ENCODE peak calls at places on chromosomes 6 and 20, in nine cellular contexts. One of them, this sample, is unnamed.

GRCh38 chr6:127118505-127119360 is at the start of gene RSPO3:
- DNase-seq in amniotic stem cell: no peak
- DNase-seq in stimulated activated naive CD8-positive, alpha-beta T cell treated with anti-CD3 and anti-CD28 coated beads, Interleukin-15, Interleukin-2, amounts not matched to agents 100 U/mL and 50 U/mL, for 24 hours: peak; percentile 21
- DNase-seq in COLO829: no peak
- DNase-seq in GDM1: no peak
- DNase-seq in brain microvascular endothelial cell: peak; percentile 21
- DNase-seq in H7: no peak
- DNase-seq in stomach: peak; percentile 25
- DNase-seq in neural progenitor cell: peak; percentile 63
- DNase-seq in this sample: peak; percentile 16

GRCh38 chr6:37668251-37668650 is 29.4 kb downstream of the MDGA1 start:
- DNase-seq in amniotic stem cell: no peak
- DNase-seq in stimulated activated naive CD8-positive, alpha-beta T cell treated with anti-CD3 and anti-CD28 coated beads, Interleukin-15, Interleukin-2, amounts not matched to agents 100 U/mL and 50 U/mL, for 24 hours: no peak
- DNase-seq in COLO829: no peak
- DNase-seq in GDM1: no peak
- DNase-seq in brain microvascular endothelial cell: no peak
- DNase-seq in H7: no peak
- DNase-seq in stomach: no peak
- DNase-seq in neural progenitor cell: no peak
- DNase-seq in this sample: no peak

GRCh38 chr6:4224082-4224978 is 89.0 kb upstream of the ECI2 start:
- DNase-seq in amniotic stem cell: no peak
- DNase-seq in stimulated activated naive CD8-positive, alpha-beta T cell treated with anti-CD3 and anti-CD28 coated beads, Interleukin-15, Interleukin-2, amounts not matched to agents 100 U/mL and 50 U/mL, for 24 hours: no peak
- DNase-seq in COLO829: no peak
- DNase-seq in GDM1: no peak
- DNase-seq in brain microvascular endothelial cell: peak; percentile 71
- DNase-seq in H7: no peak
- DNase-seq in stomach: no peak
- DNase-seq in neural progenitor cell: no peak
- DNase-seq in this sample: no peak

GRCh38 chr6:5529015-5529414 is 267.7 kb downstream of the FARS2 start:
- DNase-seq in amniotic stem cell: no peak
- DNase-seq in stimulated activated naive CD8-positive, alpha-beta T cell treated with anti-CD3 and anti-CD28 coated beads, Interleukin-15, Interleukin-2, amounts not matched to agents 100 U/mL and 50 U/mL, for 24 hours: no peak
- DNase-seq in COLO829: no peak
- DNase-seq in GDM1: no peak
- DNase-seq in brain microvascular endothelial cell: no peak
- DNase-seq in H7: no peak
- DNase-seq in stomach: no peak
- DNase-seq in neural progenitor cell: no peak
- DNase-seq in this sample: no peak

GRCh38 chr6:165146456-165146855 is 162.9 kb downstream of the C6orf118 start:
- DNase-seq in amniotic stem cell: no peak
- DNase-seq in stimulated activated naive CD8-positive, alpha-beta T cell treated with anti-CD3 and anti-CD28 coated beads, Interleukin-15, Interleukin-2, amounts not matched to agents 100 U/mL and 50 U/mL, for 24 hours: no peak
- DNase-seq in COLO829: peak; percentile 94
- DNase-seq in GDM1: no peak
- DNase-seq in brain microvascular endothelial cell: no peak
- DNase-seq in H7: no peak
- DNase-seq in stomach: no peak
- DNase-seq in neural progenitor cell: peak; percentile 12
- DNase-seq in this sample: no peak

GRCh38 chr6:52820198-52820597 is 16.6 kb upstream of the GSTA1 start:
- DNase-seq in amniotic stem cell: no peak
- DNase-seq in stimulated activated naive CD8-positive, alpha-beta T cell treated with anti-CD3 and anti-CD28 coated beads, Interleukin-15, Interleukin-2, amounts not matched to agents 100 U/mL and 50 U/mL, for 24 hours: no peak
- DNase-seq in COLO829: no peak
- DNase-seq in GDM1: no peak
- DNase-seq in brain microvascular endothelial cell: no peak
- DNase-seq in H7: no peak
- DNase-seq in stomach: no peak
- DNase-seq in neural progenitor cell: no peak
- DNase-seq in this sample: no peak

GRCh38 chr6:44133003-44133931 is 5.9 kb downstream of the TMEM63B start:
- DNase-seq in amniotic stem cell: peak; percentile 21
- DNase-seq in stimulated activated naive CD8-positive, alpha-beta T cell treated with anti-CD3 and anti-CD28 coated beads, Interleukin-15, Interleukin-2, amounts not matched to agents 100 U/mL and 50 U/mL, for 24 hours: no peak
- DNase-seq in COLO829: peak; percentile 61
- DNase-seq in GDM1: no peak
- DNase-seq in brain microvascular endothelial cell: no peak
- DNase-seq in H7: peak; percentile 84
- DNase-seq in stomach: peak; percentile 64
- DNase-seq in neural progenitor cell: peak; percentile 71
- DNase-seq in this sample: no peak

GRCh38 chr20:62776692-62777527 is 19.4 kb upstream of the MRGBP start:
- DNase-seq in amniotic stem cell: no peak
- DNase-seq in stimulated activated naive CD8-positive, alpha-beta T cell treated with anti-CD3 and anti-CD28 coated beads, Interleukin-15, Interleukin-2, amounts not matched to agents 100 U/mL and 50 U/mL, for 24 hours: peak; percentile 66
- DNase-seq in COLO829: peak; percentile 69
- DNase-seq in GDM1: no peak
- DNase-seq in brain microvascular endothelial cell: no peak
- DNase-seq in H7: peak; percentile 86
- DNase-seq in stomach: peak; percentile 60
- DNase-seq in neural progenitor cell: no peak
- DNase-seq in this sample: no peak

GRCh38 chr6:50124572-50124971 is 74.8 kb upstream of the DEFB112 start:
- DNase-seq in amniotic stem cell: no peak
- DNase-seq in stimulated activated naive CD8-positive, alpha-beta T cell treated with anti-CD3 and anti-CD28 coated beads, Interleukin-15, Interleukin-2, amounts not matched to agents 100 U/mL and 50 U/mL, for 24 hours: no peak
- DNase-seq in COLO829: no peak
- DNase-seq in GDM1: no peak
- DNase-seq in brain microvascular endothelial cell: no peak
- DNase-seq in H7: no peak
- DNase-seq in stomach: no peak
- DNase-seq in neural progenitor cell: no peak
- DNase-seq in this sample: no peak

GRCh38 chr6:91082311-91082803 is 495.5 kb upstream of the MAP3K7 start:
- DNase-seq in amniotic stem cell: no peak
- DNase-seq in stimulated activated naive CD8-positive, alpha-beta T cell treated with anti-CD3 and anti-CD28 coated beads, Interleukin-15, Interleukin-2, amounts not matched to agents 100 U/mL and 50 U/mL, for 24 hours: no peak
- DNase-seq in COLO829: peak; percentile 67
- DNase-seq in GDM1: no peak
- DNase-seq in brain microvascular endothelial cell: peak; percentile 53
- DNase-seq in H7: no peak
- DNase-seq in stomach: no peak
- DNase-seq in neural progenitor cell: peak; percentile 35
- DNase-seq in this sample: no peak

GRCh38 chr6:124298682-124299081 is 495.0 kb downstream of the NKAIN2 start:
- DNase-seq in amniotic stem cell: no peak
- DNase-seq in stimulated activated naive CD8-positive, alpha-beta T cell treated with anti-CD3 and anti-CD28 coated beads, Interleukin-15, Interleukin-2, amounts not matched to agents 100 U/mL and 50 U/mL, for 24 hours: no peak
- DNase-seq in COLO829: no peak
- DNase-seq in GDM1: no peak
- DNase-seq in brain microvascular endothelial cell: no peak
- DNase-seq in H7: no peak
- DNase-seq in stomach: no peak
- DNase-seq in neural progenitor cell: peak; percentile 5
- DNase-seq in this sample: no peak

GRCh38 chr6:162999575-163000285 is 272.0 kb downstream of the PACRG start:
- DNase-seq in amniotic stem cell: no peak
- DNase-seq in stimulated activated naive CD8-positive, alpha-beta T cell treated with anti-CD3 and anti-CD28 coated beads, Interleukin-15, Interleukin-2, amounts not matched to agents 100 U/mL and 50 U/mL, for 24 hours: no peak
- DNase-seq in COLO829: no peak
- DNase-seq in GDM1: no peak
- DNase-seq in brain microvascular endothelial cell: no peak
- DNase-seq in H7: no peak
- DNase-seq in stomach: no peak
- DNase-seq in neural progenitor cell: no peak
- DNase-seq in this sample: no peak

GRCh38 chr20:5991623-5992441 is 41.4 kb downstream of the MCM8 start:
- DNase-seq in amniotic stem cell: no peak
- DNase-seq in stimulated activated naive CD8-positive, alpha-beta T cell treated with anti-CD3 and anti-CD28 coated beads, Interleukin-15, Interleukin-2, amounts not matched to agents 100 U/mL and 50 U/mL, for 24 hours: no peak
- DNase-seq in COLO829: peak; percentile 55
- DNase-seq in GDM1: no peak
- DNase-seq in brain microvascular endothelial cell: peak; percentile 50
- DNase-seq in H7: no peak
- DNase-seq in stomach: no peak
- DNase-seq in neural progenitor cell: no peak
- DNase-seq in this sample: no peak

GRCh38 chr20:3563548-3564177 is 92.8 kb downstream of the ATRN start:
- DNase-seq in amniotic stem cell: peak; percentile 41
- DNase-seq in stimulated activated naive CD8-positive, alpha-beta T cell treated with anti-CD3 and anti-CD28 coated beads, Interleukin-15, Interleukin-2, amounts not matched to agents 100 U/mL and 50 U/mL, for 24 hours: peak; percentile 4
- DNase-seq in COLO829: peak; percentile 36
- DNase-seq in GDM1: peak; percentile 9
- DNase-seq in brain microvascular endothelial cell: peak; percentile 58
- DNase-seq in H7: peak; percentile 33
- DNase-seq in stomach: no peak
- DNase-seq in neural progenitor cell: peak; percentile 61
- DNase-seq in this sample: peak; percentile 29

GRCh38 chr6:90537723-90538407 is 49.0 kb downstream of the MAP3K7 start:
- DNase-seq in amniotic stem cell: no peak
- DNase-seq in stimulated activated naive CD8-positive, alpha-beta T cell treated with anti-CD3 and anti-CD28 coated beads, Interleukin-15, Interleukin-2, amounts not matched to agents 100 U/mL and 50 U/mL, for 24 hours: no peak
- DNase-seq in COLO829: no peak
- DNase-seq in GDM1: no peak
- DNase-seq in brain microvascular endothelial cell: peak; percentile 27
- DNase-seq in H7: no peak
- DNase-seq in stomach: no peak
- DNase-seq in neural progenitor cell: no peak
- DNase-seq in this sample: no peak

GRCh38 chr6:10537726-10538125 is 16.6 kb downstream of the GCNT2 start:
- DNase-seq in amniotic stem cell: no peak
- DNase-seq in stimulated activated naive CD8-positive, alpha-beta T cell treated with anti-CD3 and anti-CD28 coated beads, Interleukin-15, Interleukin-2, amounts not matched to agents 100 U/mL and 50 U/mL, for 24 hours: no peak
- DNase-seq in COLO829: peak; percentile 85
- DNase-seq in GDM1: no peak
- DNase-seq in brain microvascular endothelial cell: no peak
- DNase-seq in H7: no peak
- DNase-seq in stomach: no peak
- DNase-seq in neural progenitor cell: no peak
- DNase-seq in this sample: no peak

GRCh38 chr6:90764001-90764400 is 177.1 kb upstream of the MAP3K7 start:
- DNase-seq in amniotic stem cell: no peak
- DNase-seq in stimulated activated naive CD8-positive, alpha-beta T cell treated with anti-CD3 and anti-CD28 coated beads, Interleukin-15, Interleukin-2, amounts not matched to agents 100 U/mL and 50 U/mL, for 24 hours: no peak
- DNase-seq in COLO829: no peak
- DNase-seq in GDM1: no peak
- DNase-seq in brain microvascular endothelial cell: no peak
- DNase-seq in H7: no peak
- DNase-seq in stomach: no peak
- DNase-seq in neural progenitor cell: no peak
- DNase-seq in this sample: no peak

GRCh38 chr6:150919938-150920337 is 54.4 kb downstream of the MTHFD1L start:
- DNase-seq in amniotic stem cell: no peak
- DNase-seq in stimulated activated naive CD8-positive, alpha-beta T cell treated with anti-CD3 and anti-CD28 coated beads, Interleukin-15, Interleukin-2, amounts not matched to agents 100 U/mL and 50 U/mL, for 24 hours: no peak
- DNase-seq in COLO829: no peak
- DNase-seq in GDM1: no peak
- DNase-seq in brain microvascular endothelial cell: no peak
- DNase-seq in H7: no peak
- DNase-seq in stomach: no peak
- DNase-seq in neural progenitor cell: no peak
- DNase-seq in this sample: no peak

GRCh38 chr6:70216767-70217166 is 86.1 kb downstream of the COL9A1 start:
- DNase-seq in amniotic stem cell: no peak
- DNase-seq in stimulated activated naive CD8-positive, alpha-beta T cell treated with anti-CD3 and anti-CD28 coated beads, Interleukin-15, Interleukin-2, amounts not matched to agents 100 U/mL and 50 U/mL, for 24 hours: no peak
- DNase-seq in COLO829: no peak
- DNase-seq in GDM1: no peak
- DNase-seq in brain microvascular endothelial cell: no peak
- DNase-seq in H7: peak; percentile 13
- DNase-seq in stomach: no peak
- DNase-seq in neural progenitor cell: peak; percentile 31
- DNase-seq in this sample: no peak

GRCh38 chr20:41800040-41800439 is 181.9 kb upstream of the CHD6 start:
- DNase-seq in amniotic stem cell: no peak
- DNase-seq in stimulated activated naive CD8-positive, alpha-beta T cell treated with anti-CD3 and anti-CD28 coated beads, Interleukin-15, Interleukin-2, amounts not matched to agents 100 U/mL and 50 U/mL, for 24 hours: no peak
- DNase-seq in COLO829: no peak
- DNase-seq in GDM1: no peak
- DNase-seq in brain microvascular endothelial cell: no peak
- DNase-seq in H7: no peak
- DNase-seq in stomach: no peak
- DNase-seq in neural progenitor cell: no peak
- DNase-seq in this sample: no peak

GRCh38 chr20:21557246-21557982 is 43.5 kb upstream of the NKX2-2 start:
- DNase-seq in amniotic stem cell: no peak
- DNase-seq in stimulated activated naive CD8-positive, alpha-beta T cell treated with anti-CD3 and anti-CD28 coated beads, Interleukin-15, Interleukin-2, amounts not matched to agents 100 U/mL and 50 U/mL, for 24 hours: no peak
- DNase-seq in COLO829: no peak
- DNase-seq in GDM1: no peak
- DNase-seq in brain microvascular endothelial cell: no peak
- DNase-seq in H7: no peak
- DNase-seq in stomach: no peak
- DNase-seq in neural progenitor cell: no peak
- DNase-seq in this sample: no peak

GRCh38 chr6:37323568-37323967 is 30.2 kb upstream of the RNF8 start:
- DNase-seq in amniotic stem cell: no peak
- DNase-seq in stimulated activated naive CD8-positive, alpha-beta T cell treated with anti-CD3 and anti-CD28 coated beads, Interleukin-15, Interleukin-2, amounts not matched to agents 100 U/mL and 50 U/mL, for 24 hours: no peak
- DNase-seq in COLO829: no peak
- DNase-seq in GDM1: no peak
- DNase-seq in brain microvascular endothelial cell: no peak
- DNase-seq in H7: no peak
- DNase-seq in stomach: no peak
- DNase-seq in neural progenitor cell: no peak
- DNase-seq in this sample: no peak